ENCODE peak calls at places on chromosomes 2 and 18, in six cellular contexts. D, A, O, U, S and W are unnamed samples.

GRCh38 chr2:217804786-217805678 is 197.8 kb downstream of the TNS1 start:
- DNase-seq in D (no peak), A (no peak), O (no peak), U (no peak), S (no peak), W (no peak)

GRCh38 chr18:48678237-48679115 is 139.6 kb downstream of the CTIF start:
- DNase-seq in D (no peak), A (no peak), O (no peak), U (no peak), S (no peak), W (no peak)

GRCh38 chr18:49768051-49768391 is 45.3 kb downstream of the ACAA2 start:
- DNase-seq in D (no peak), A (peak; percentile 36), O (peak; percentile 12), U (peak; percentile 65), S (peak; percentile 65), W (peak; percentile 88)

GRCh38 chr2:74576151-74576755 is 21.7 kb downstream of the DOK1 start:
- DNase-seq in D (no peak), A (no peak), O (no peak), U (no peak), S (peak; percentile 88), W (no peak)

GRCh38 chr2:224904390-224904789 is 137.9 kb downstream of the DOCK10 start:
- DNase-seq in D (no peak), A (no peak), O (no peak), U (no peak), S (peak; percentile 68), W (no peak)

GRCh38 chr2:123262856-123263255 is 762.2 kb upstream of the CNTNAP5 start:
- DNase-seq in D (no peak), A (no peak), O (no peak), U (no peak), S (no peak), W (no peak)

GRCh38 chr2:217864960-217865359 is 137.8 kb downstream of the TNS1 start:
- DNase-seq in D (no peak), A (no peak), O (no peak), U (no peak), S (no peak), W (no peak)

GRCh38 chr18:73235491-73235890 is 367.7 kb upstream of the NETO1 start:
- DNase-seq in D (no peak), A (no peak), O (no peak), U (no peak), S (peak; percentile 97), W (no peak)

GRCh38 chr18:62877448-62878221 is 162.3 kb downstream of the PHLPP1 start:
- DNase-seq in D (no peak), A (no peak), O (no peak), U (no peak), S (peak; percentile 65), W (no peak)

GRCh38 chr2:85326406-85326945 is 1.3 kb downstream of the TGOLN2 start:
- DNase-seq in D (no peak), A (no peak), O (no peak), U (no peak), S (peak; percentile 43), W (no peak)

GRCh38 chr2:157460384-157460837 is 16.5 kb upstream of the CYTIP start:
- DNase-seq in D (no peak), A (no peak), O (no peak), U (no peak), S (no peak), W (no peak)

GRCh38 chr2:101999122-101999789 is 7.5 kb downstream of the IL1R2 start:
- DNase-seq in D (no peak), A (no peak), O (no peak), U (peak; percentile 60), S (peak; percentile 12), W (no peak)
- TF ChIP-seq POLR2A in D (no peak), A (no peak), O (no peak), U (no peak), S (no peak), W (no peak)

GRCh38 chr2:36473230-36473629 is 117.7 kb downstream of the CRIM1 start:
- DNase-seq in D (no peak), A (no peak), O (no peak), U (no peak), S (no peak), W (no peak)
- H3K36me3 ChIP-seq in D (no peaks in the 10 kb centered on the region), A (no peaks in the 10 kb centered on the region), O (no peaks in the 10 kb centered on the region), U (peaks cover 12% of the 10 kb centered on the region), S (peaks cover 37% of the 10 kb centered on the region), W (peaks cover 6% of the 10 kb centered on the region)

DNA sequence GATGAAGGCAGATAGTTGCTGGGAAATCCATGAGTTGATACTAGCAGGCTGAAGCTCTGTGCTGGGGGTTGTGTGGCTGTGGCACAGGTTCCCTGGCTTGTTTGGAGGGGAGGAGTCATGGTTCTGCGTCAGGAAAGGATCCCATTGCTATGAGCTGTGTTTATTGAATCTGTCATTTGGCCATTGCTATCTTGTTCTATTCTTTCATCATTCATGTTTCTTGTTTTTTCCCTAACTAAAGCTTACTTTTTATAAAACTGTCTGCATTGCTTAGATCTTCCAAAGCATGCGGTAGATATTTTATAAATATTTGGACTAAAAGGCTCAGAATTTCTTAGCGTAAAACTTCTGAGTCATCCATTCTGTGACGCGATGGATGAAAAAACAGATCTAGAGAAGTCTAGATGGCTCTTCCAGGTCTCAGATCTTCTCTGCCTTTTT is 335.3 kb downstream of the PTPRM start:
- DNase-seq in D (peak; percentile 36), A (peak; percentile 62), O (no peak), U (no peak), S (peak; percentile 99), W (no peak)
- TF ChIP-seq POLR2A in D (no peak), A (no peak), O (no peak), U (no peak), S (peak; percentile 49), W (no peak)

DNA sequence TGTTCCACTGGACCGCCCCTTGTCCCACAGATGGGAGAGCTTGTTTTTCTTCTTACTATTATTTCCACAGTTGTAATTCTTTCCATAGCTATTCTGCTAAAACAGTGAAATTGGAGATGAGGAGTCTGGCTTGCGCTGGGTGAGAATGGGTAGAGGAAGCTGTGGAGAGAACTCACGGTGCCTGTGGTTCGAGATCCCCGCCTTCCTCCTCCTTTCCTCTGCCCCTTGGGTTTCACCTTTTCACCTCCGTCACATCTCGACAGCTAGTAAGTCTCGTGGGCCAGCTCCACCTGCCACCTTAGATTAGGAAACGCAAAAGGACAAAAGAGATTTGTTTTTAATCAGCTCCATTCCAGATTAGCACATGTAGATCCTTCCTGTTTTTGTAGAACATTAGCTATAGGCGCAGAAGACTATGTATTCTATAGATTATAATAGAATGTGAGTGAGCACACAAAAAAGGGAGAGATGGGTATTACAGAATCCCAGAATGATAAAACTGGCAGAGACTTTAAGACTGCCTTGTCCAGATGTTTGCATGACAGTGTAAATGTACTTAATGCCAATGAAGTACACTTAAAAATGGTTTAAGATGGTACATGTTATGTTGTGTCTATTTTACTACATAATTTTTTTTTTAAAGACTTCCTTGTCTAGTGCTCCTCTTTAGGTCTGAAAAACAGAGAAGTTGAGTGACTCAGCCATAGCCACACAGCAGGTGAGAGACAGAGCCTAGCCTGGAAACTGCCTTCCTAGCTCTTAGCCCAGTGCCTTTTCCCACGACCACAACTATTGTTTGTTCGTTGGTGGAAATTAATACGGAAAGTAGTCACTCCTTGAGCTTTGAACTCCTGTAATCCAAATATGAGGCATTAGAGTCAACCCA is 20.7 kb downstream of the TRIB2 start:
- DNase-seq in D (no peak), A (no peak), O (no peak), U (no peak), S (no peak), W (no peak)
- H3K36me3 ChIP-seq in D (no peaks in the 10 kb centered on the region), A (no peaks in the 10 kb centered on the region), O (peaks cover 54% of the 10 kb centered on the region), U (peaks cover 56% of the 10 kb centered on the region), S (peaks cover 70% of the 10 kb centered on the region), W (peaks cover 6% of the 10 kb centered on the region)

GRCh38 chr2:38665854-38666577 is at the start of gene GALM:
- DNase-seq in D (peak; percentile 91), A (peak; percentile 85), O (peak; percentile 80), U (peak; percentile 82), S (peak; percentile 96), W (peak; percentile 92)
- TF ChIP-seq POLR2A in D (peak; percentile 45), A (peak; percentile 22), O (peak; percentile 65), U (no peak), S (no peak), W (peak; percentile 88)

DNA sequence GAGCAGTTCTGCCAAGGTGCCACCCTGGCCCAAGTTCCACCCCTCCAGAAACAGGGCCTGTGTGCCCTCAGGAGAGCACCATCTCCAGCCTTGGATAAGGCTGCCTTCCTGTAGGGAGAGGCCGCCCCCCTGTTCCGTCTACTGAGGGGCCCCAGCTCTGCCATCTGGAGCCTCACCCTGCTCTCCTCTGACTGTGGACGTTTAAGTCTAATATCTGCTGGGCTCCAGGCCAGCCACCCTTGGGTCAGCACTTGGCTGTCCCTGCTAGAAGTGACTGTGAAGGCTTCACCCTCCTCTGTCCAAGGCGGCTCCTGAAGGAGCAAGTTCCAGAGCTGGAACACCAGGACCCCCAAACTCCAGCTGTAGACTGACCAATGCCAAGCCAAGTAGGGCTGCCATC is 26.3 kb downstream of the RHOB start:
- DNase-seq in D (peak; percentile 14), A (no peak), O (no peak), U (peak; percentile 69), S (no peak), W (no peak)
- H3K36me3 ChIP-seq in D (no peaks in the 10 kb centered on the region), A (no peaks in the 10 kb centered on the region), O (no peaks in the 10 kb centered on the region), U (no peaks in the 10 kb centered on the region), S (no peaks in the 10 kb centered on the region), W (no peaks in the 10 kb centered on the region)

GRCh38 chr2:37232131-37232933 is 874 bp downstream of the NDUFAF7 start:
- DNase-seq in D (no peak), A (peak; percentile 36), O (peak; percentile 18), U (no peak), S (peak; percentile 27), W (peak; percentile 12)

GRCh38 chr2:37230581-37230980 is 815 bp downstream of the CEBPZ start:
- DNase-seq in D (no peak), A (no peak), O (peak; percentile 22), U (no peak), S (no peak), W (no peak)

GRCh38 chr2:37228788-37229187 is 2.6 kb downstream of the CEBPZ start:
- DNase-seq in D (no peak), A (no peak), O (no peak), U (no peak), S (no peak), W (no peak)

GRCh38 chr2:37226863-37227262 is 4.5 kb downstream of the CEBPZ start:
- DNase-seq in D (no peak), A (no peak), O (no peak), U (no peak), S (no peak), W (no peak)

DNA sequence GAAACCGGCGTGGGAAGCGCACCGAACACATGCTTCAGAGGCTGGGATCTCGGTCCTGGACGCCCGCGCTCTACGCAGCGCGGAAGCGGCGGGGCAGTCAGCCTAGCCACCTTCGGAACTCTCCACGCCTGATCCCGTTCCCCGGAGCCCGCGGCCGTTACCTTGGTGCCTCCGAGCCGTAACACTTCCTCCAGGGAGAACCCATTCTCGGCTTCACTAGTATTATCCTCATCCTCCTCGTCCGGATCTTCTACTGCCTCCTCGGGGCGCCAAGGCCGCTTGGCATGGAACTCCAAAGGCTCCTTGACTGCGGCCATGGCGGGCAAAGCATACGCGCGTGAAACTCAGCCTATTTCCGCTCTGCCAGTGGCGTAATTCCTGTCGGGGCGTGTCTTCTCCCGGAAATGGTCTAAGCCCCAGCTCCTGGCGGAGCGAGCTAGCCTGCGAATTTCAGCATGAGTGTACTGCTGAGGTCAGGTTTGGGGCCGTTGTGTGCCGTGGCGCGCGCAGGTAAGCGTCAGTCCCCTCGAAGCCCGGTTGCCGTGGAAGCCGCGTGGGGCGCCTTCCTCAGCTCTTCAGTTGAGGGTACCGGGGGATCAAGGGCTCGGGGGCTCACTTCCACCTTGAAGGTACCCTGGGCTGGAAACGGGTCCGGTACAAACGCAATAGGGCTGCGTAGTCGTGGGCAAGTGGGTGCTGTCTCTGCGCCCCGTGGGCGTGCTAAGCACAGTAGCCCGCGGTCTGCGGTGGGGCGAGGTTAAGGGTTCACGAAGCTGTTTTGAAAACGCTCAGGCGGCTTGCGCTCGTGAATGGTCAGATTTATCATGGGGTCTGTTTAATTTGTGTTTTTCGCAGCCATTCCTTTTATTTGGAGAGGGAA is at the start of the genes CEBPZ and NDUFAF7:
- DNase-seq in D (peak; percentile 91), A (peak; percentile 90), O (peak; percentile 80), U (peak; percentile 91), S (peak; percentile 94), W (peak; percentile 92)
- TF ChIP-seq POLR2A in D (peak; percentile 71), A (peak; percentile 85), O (peak; percentile 97), U (peak; percentile 41), S (peak; percentile 78), W (no peak)